ENCODE peak calls at places on chromosomes 3 and 15, in eight cellular contexts. C, N, K, X, V, P, F and E are unnamed samples.

GRCh38 chr15:66123799-66124198 is 129.8 kb downstream of the MEGF11 start:
- DNase-seq in C (no peak), N (no peak), K (no peak), X (no peak), V (no peak), P (no peak), F (no peak), E (no peak)

GRCh38 chr3:53579636-53580035 is 85.2 kb downstream of the CACNA1D start:
- DNase-seq in C (no peak), N (no peak), K (no peak), X (no peak), V (no peak), P (no peak), F (no peak), E (no peak)

GRCh38 chr15:57248074-57248473 is 128.2 kb upstream of the CGNL1 start:
- DNase-seq in C (no peak), N (no peak), K (no peak), X (no peak), V (no peak), P (no peak), F (no peak), E (no peak)

GRCh38 chr3:51709004-51709420 is 2.1 kb downstream of the GRM2 start:
- DNase-seq in C (no peak), N (no peak), K (no peak), X (no peak), V (peak; percentile 39), P (no peak), F (no peak), E (peak; percentile 80)

GRCh38 chr3:56904526-56905245 is 102.9 kb upstream of the ARHGEF3 start:
- DNase-seq in C (no peak), N (no peak), K (no peak), X (no peak), V (no peak), P (no peak), F (no peak), E (no peak)

GRCh38 chr15:64490598-64491259 is 30.4 kb downstream of the ZNF609 start:
- DNase-seq in C (no peak), N (no peak), K (no peak), X (no peak), V (no peak), P (no peak), F (no peak), E (no peak)

GRCh38 chr3:38139191-38139590 is 730 bp downstream of the MYD88 start:
- DNase-seq in C (no peak), N (no peak), K (no peak), X (no peak), V (no peak), P (no peak), F (no peak), E (no peak)

GRCh38 chr3:124597273-124597672 is 133.0 kb upstream of the UMPS start:
- DNase-seq in C (no peak), N (no peak), K (no peak), X (no peak), V (peak; percentile 46), P (no peak), F (no peak), E (no peak)

GRCh38 chr15:51732661-51733060 is 4.8 kb downstream of the LYSMD2 start:
- DNase-seq in C (no peak), N (no peak), K (no peak), X (no peak), V (no peak), P (no peak), F (no peak), E (no peak)

GRCh38 chr3:135258916-135259315 is 463.9 kb downstream of the EPHB1 start:
- DNase-seq in C (no peak), N (no peak), K (no peak), X (no peak), V (no peak), P (no peak), F (no peak), E (peak; percentile 48)

GRCh38 chr15:36797128-36797527 is 217.7 kb downstream of the CDIN1 start:
- DNase-seq in C (no peak), N (no peak), K (no peak), X (no peak), V (no peak), P (no peak), F (no peak), E (no peak)

GRCh38 chr3:57048728-57049127 is 11.7 kb upstream of the SPATA12 start:
- DNase-seq in C (no peak), N (no peak), K (no peak), X (no peak), V (no peak), P (no peak), F (no peak), E (no peak)

GRCh38 chr3:49466047-49466446 is 4.0 kb upstream of the DAG1 start:
- DNase-seq in C (no peak), N (no peak), K (no peak), X (no peak), V (no peak), P (no peak), F (no peak), E (no peak)

GRCh38 chr3:85605066-85605465 is 646.3 kb downstream of the CADM2 start:
- DNase-seq in C (no peak), N (no peak), K (no peak), X (no peak), V (no peak), P (no peak), F (no peak), E (no peak)

GRCh38 chr3:136473716-136474326 is 223.7 kb downstream of the PCCB start:
- DNase-seq in C (no peak), N (no peak), K (no peak), X (no peak), V (no peak), P (no peak), F (no peak), E (no peak)

GRCh38 chr3:135792174-135792573 is 173.4 kb upstream of the PPP2R3A start:
- DNase-seq in C (no peak), N (no peak), K (no peak), X (no peak), V (no peak), P (no peak), F (no peak), E (no peak)

GRCh38 chr3:69120879-69121464 is 1.4 kb downstream of the LMOD3 start:
- DNase-seq in C (peak; percentile 77), N (peak; percentile 22), K (peak; percentile 31), X (peak; percentile 75), V (no peak), P (peak; percentile 78), F (peak; percentile 67), E (no peak)

GRCh38 chr15:76756371-76756770 is 148.8 kb downstream of the SCAPER start:
- DNase-seq in C (no peak), N (no peak), K (no peak), X (no peak), V (no peak), P (no peak), F (no peak), E (no peak)

GRCh38 chr3:126266291-126266840 is 86.0 kb upstream of the ALDH1L1 start:
- DNase-seq in C (no peak), N (no peak), K (no peak), X (no peak), V (peak; percentile 90), P (no peak), F (no peak), E (peak; percentile 84)

GRCh38 chr15:85494035-85494793 is 113.8 kb downstream of the AKAP13 start:
- DNase-seq in C (no peak), N (no peak), K (peak; percentile 25), X (no peak), V (no peak), P (peak; percentile 81), F (no peak), E (no peak)

GRCh38 chr15:80580107-80580506 is 115.0 kb upstream of the ABHD17C start:
- DNase-seq in C (no peak), N (no peak), K (peak; percentile 69), X (no peak), V (no peak), P (no peak), F (no peak), E (no peak)

GRCh38 chr15:84992157-84992940 is 10.7 kb downstream of the PDE8A start:
- DNase-seq in C (no peak), N (no peak), K (peak; percentile 23), X (peak; percentile 19), V (no peak), P (no peak), F (no peak), E (no peak)